ENCODE peak calls at places on chromosome 1, in six cellular contexts. P, V, Y, B, C and R are unnamed samples.

GRCh38 chr1:3290915-3291314 is 163.6 kb upstream of the ARHGEF16 start:
- DNase-seq in P (no peak), V (no peak), Y (no peak), B (no peak), C (no peak), R (no peak)

GRCh38 chr1:30374400-30375070 is 348.9 kb downstream of the MATN1 start:
- DNase-seq in P (no peak), V (no peak), Y (no peak), B (no peak), C (no peak), R (no peak)

GRCh38 chr1:1462318-1462966 is 9.1 kb upstream of the ATAD3B start:
- DNase-seq in P (peak), V (peak), Y (peak), B (no peak), C (no peak), R (no peak)

GRCh38 chr1:7384679-7385078 is 386.4 kb upstream of the VAMP3 start:
- DNase-seq in P (no peak), V (no peak), Y (no peak), B (no peak), C (peak), R (peak)

GRCh38 chr1:208174736-208175507 is 69.3 kb downstream of the PLXNA2 start:
- DNase-seq in P (no peak), V (no peak), Y (peak), B (no peak), C (no peak), R (no peak)

GRCh38 chr1:209046935-209047334 is 536.6 kb upstream of the CAMK1G start:
- DNase-seq in P (no peak), V (no peak), Y (no peak), B (no peak), C (no peak), R (no peak)

GRCh38 chr1:12769976-12770505 is 3.5 kb upstream of the PRAMEF12 start:
- DNase-seq in P (no peak), V (no peak), Y (no peak), B (no peak), C (no peak), R (no peak)

GRCh38 chr1:26315874-26316850 is 1.6 kb upstream of the CD52 start:
- DNase-seq in P (no peak), V (no peak), Y (no peak), B (peak), C (no peak), R (no peak)

GRCh38 chr1:41381691-41382530 is 20.7 kb downstream of the FOXO6 start:
- DNase-seq in P (peak), V (no peak), Y (no peak), B (no peak), C (no peak), R (no peak)

GRCh38 chr1:78441921-78442320 is 48.9 kb upstream of the PTGFR start:
- DNase-seq in P (no peak), V (no peak), Y (no peak), B (no peak), C (no peak), R (no peak)

DNA sequence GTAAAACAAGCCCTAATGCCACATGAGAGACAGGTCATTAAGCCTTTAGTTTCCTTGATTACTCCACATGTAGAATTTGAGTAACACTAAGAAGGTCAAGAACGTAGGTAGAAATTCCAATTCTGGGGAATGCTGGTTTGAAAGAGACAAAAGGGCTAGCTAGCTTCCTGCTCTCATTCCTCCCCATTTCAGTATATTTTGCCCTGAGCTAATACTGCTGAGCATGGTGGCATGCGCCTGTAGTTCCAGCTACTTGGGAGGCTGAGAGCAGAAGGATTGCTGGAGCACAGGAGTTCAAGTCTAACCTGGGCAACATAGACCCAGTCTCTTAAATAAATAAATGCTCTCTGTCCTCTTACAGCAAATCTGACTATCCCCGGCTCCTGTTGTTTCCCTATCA is 12.8 kb downstream of the PRDX6 start:
- DNase-seq in P (no peak), V (no peak), Y (no peak), B (no peak), C (no peak), R (no peak)
- TF ChIP-seq POLR2AphosphoS5 in P (no peak), V (no peak), Y (no peak), B (no peak), C (no peak), R (no peak)

DNA sequence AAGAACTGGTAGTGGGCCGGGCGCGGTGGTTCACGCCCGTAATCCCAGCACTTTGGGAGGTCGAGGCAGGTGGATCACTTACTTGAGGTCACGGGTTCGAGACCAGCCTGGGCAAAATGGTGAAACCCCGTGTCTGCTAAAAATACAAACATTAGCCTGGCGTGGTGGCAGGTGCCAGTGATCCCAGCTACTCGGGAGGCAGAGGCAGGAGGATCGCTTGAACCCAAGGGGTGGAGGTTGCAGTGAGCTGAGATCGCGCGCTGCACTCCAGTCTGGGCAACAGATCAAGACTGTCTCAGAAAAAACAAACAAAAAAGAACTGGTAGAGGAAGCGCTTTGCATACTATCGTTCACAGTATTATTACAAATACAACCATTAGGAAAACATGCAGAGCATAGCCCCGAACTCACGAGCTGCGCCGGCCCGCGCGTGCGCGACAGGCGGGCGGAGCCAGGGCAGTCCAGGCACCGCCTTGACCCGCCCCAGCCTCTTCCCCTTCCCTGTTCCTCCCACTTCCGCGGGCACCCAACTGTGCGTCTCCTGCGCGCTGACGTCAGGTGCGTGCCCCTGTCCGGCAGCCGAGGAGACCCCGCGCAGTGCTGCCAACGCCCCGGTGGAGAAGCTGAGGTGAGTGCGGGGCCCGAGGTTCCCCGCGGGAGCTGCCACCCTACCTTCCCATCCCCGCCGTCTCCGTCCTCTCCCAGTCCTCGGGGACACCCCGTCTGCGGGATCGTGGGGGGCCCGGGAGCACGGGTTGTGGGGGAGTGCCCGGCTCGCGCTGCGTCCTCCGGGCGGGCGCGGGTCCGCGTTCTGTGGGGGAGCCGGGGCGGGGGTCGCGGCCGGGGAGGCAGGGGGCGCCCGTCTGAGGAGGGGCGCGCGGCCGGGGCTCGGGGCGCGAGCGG is at the start of gene CDC42:
- DNase-seq in P (peak), V (peak), Y (peak), B (peak), C (peak), R (peak)
- TF ChIP-seq POLR2A in P (peak), V (peak), Y (peak), B (peak), C (peak), R (peak)

DNA sequence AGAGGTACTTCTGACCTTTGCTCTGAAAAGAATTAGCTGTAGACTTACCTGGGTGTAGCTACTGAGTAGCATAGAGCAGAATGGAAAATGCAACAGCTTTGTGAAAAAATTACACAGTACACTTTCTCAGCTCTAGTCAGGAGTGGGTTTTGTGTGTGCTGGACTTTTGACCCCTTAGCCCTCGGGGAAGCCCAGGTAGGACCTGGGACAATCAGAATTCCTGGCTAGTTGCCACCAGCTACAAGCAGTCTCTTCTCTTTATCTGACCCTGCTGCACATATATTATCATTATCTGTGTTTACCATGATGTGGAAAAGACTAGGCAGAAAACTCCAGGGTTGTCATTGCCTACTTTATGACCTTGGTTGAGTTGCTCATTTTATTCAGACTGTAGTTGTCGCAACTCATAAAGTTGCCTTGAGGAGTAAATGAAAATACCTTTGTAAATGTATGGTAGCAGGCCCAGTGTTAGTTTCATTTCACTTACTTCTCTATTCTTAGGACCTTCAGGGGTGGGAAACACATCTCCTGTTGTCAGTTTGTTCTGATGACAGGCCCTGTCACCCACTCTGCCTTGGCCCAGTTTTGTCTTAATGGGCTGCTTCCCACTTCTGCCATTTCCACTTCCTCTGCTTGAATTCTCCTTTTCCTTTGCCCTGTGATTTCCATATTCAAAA is 5.4 kb downstream of the NEK7 start:
- DNase-seq in P (peak), V (no peak), Y (peak), B (peak), C (no peak), R (no peak)
- H3K4me3 ChIP-seq in P (no peak), V (no peak), Y (peak), B (no peak), C (no peak), R (no peak)

DNA sequence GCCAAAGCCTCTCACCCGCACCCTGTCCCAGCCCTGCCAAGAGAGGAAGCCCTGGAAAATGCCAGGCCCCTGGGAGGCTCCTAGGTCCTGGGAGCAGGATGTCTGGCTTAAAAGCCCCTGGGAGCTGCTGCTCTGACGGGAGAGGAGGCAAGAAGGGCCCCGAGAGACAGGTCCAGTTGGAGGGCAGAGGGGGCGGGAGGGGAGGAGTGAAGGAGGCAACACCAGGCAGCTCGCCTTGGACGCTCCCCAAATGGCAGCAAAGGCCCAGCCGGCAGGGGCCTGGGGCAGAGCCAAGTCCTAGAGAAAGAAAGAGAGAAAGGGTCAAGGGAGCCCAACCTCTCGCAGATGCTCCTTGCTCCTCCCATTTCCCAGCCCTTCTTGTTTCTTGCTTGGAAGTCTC is 6.8 kb downstream of the ETV3L start:
- DNase-seq in P (no peak), V (no peak), Y (no peak), B (peak), C (no peak), R (no peak)
- TF ChIP-seq POLR2AphosphoS5 in P (no peak), V (no peak), Y (no peak), B (no peak), C (no peak), R (no peak)

DNA sequence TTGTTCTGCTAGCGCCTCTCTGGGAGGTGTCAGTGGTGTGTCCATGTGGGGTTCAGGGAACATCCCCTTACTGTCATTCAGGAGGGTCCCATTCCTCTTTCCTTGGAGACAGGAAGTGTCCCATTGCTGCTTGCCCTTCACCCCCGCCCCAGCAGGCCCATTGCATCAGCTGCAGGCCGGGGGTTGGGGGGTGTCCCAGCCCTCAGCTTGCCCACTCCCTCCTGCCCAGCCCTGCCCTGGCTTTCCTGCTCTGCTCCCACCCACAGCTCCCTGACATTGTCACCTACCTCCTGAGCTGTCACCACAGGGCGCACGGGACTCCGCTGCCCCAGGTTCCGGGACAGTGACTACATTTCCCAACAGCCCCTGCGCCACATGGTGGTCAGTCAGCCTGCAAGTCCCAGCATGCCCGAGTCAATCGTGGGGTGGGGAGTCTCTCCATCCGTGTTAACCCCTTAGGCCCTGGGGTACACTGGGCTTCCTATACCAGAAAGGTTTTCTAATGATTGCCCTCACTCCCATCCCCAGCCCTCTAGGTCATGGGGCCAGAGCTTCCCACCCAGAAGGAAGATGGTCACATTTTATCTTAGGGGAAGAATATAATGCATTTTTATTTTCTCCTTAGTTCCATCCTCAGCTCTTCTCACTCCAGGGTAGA is at the start of gene INPP5B:
- DNase-seq in P (peak), V (peak), Y (peak), B (peak), C (peak), R (peak)
- TF ChIP-seq POLR2A in P (no peak), V (no peak), Y (no peak), B (peak), C (no peak), R (no peak)

DNA sequence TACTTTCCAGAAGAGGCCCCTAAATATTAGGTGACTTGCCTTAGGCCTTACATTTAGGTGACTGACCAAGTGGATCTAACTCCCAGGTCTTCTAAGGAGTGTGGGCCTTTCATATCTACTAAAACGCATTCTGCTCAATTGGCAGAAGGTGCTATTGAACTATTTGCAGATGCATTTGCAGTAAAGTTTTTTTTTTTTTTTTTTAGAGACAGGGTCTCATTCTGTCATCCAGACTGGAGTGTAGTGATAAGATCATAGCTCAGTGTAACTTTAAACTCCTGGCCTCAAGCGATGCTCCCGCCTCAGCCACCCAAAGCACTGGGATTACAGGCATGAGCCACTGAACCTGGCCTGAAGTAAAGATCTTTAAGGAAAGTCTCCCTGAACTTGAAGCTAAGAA is 13.0 kb upstream of the ACBD6 start:
- DNase-seq in P (no peak), V (no peak), Y (no peak), B (no peak), C (no peak), R (no peak)
- H3K4me3 ChIP-seq in P (no peak), V (no peak), Y (no peak), B (no peak), C (no peak), R (no peak)

GRCh38 chr1:110650623-110651022 is 24.1 kb downstream of the KCNA3 start:
- DNase-seq in P (no peak), V (no peak), Y (no peak), B (no peak), C (no peak), R (no peak)

GRCh38 chr1:110645172-110645571 is 29.6 kb downstream of the KCNA3 start:
- DNase-seq in P (no peak), V (no peak), Y (no peak), B (no peak), C (no peak), R (no peak)

GRCh38 chr1:110645962-110646735 is 28.6 kb downstream of the KCNA3 start:
- DNase-seq in P (no peak), V (no peak), Y (no peak), B (no peak), C (no peak), R (no peak)

GRCh38 chr1:110648405-110648804 is 26.3 kb downstream of the KCNA3 start:
- DNase-seq in P (no peak), V (no peak), Y (no peak), B (no peak), C (no peak), R (no peak)

GRCh38 chr1:110647254-110647891 is 27.4 kb downstream of the KCNA3 start:
- DNase-seq in P (no peak), V (no peak), Y (no peak), B (no peak), C (no peak), R (no peak)
- TF ChIP-seq POLR2AphosphoS5 in P (no peak), V (no peak), Y (no peak), B (no peak), C (no peak), R (no peak)

GRCh38 chr1:57623791-57624538 is 200.1 kb upstream of the DAB1 start:
- DNase-seq in P (no peak), V (no peak), Y (no peak), B (no peak), C (no peak), R (no peak)
- TF ChIP-seq POLR2A in P (no peak), V (no peak), Y (no peak), B (no peak), C (no peak), R (no peak)

DNA sequence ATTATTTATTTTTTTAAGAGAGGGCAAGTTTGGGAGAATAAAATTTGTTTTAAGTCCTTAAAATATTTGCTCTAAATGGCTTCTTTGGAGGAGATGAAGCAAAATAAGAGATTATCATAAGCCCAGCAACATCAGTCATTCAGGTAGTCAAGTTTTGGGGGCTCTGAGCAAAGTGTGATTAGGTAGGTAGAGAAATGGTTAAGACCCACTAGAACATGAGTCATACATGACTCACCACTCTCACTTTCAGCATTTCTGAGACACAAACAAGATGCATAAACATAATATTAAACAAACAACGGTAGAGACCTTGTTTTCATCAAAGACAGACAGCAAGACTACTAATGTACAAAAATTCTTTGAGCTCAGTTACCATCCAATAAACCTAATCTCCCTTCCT is 272.2 kb downstream of the LMO4 start:
- DNase-seq in P (no peak), V (no peak), Y (no peak), B (no peak), C (no peak), R (no peak)
- H3K4me3 ChIP-seq in P (no peak), V (no peak), Y (no peak), B (no peak), C (no peak), R (no peak)

GRCh38 chr1:89928506-89928905 is 66.4 kb upstream of the ZNF326 start:
- DNase-seq in P (no peak), V (no peak), Y (peak), B (no peak), C (no peak), R (no peak)
- TF ChIP-seq POLR2AphosphoS5 in P (no peak), V (no peak), Y (no peak), B (no peak), C (no peak), R (no peak)